ENCODE peak calls at places on chromosomes 1 and 21, in ten cellular contexts. O, Y, M, D, P, T, F, S, Q and W are unnamed samples.

GRCh38 chr1:214551436-214552173 is at the start of gene PTPN14:
- DNase-seq in O (peak), Y (peak), M (peak), D (no peak), P (peak), T (peak), F (peak), S (peak), Q (peak), W (peak)

GRCh38 chr1:172208635-172209034 is 211.8 kb upstream of the C1orf105 start:
- DNase-seq in O (no peak), Y (no peak), M (no peak), D (no peak), P (no peak), T (no peak), F (no peak), S (no peak), Q (no peak), W (no peak)

GRCh38 chr21:44846485-44847260 is 26.8 kb downstream of the PTTG1IP start:
- DNase-seq in O (peak), Y (no peak), M (peak), D (no peak), P (peak), T (peak), F (no peak), S (no peak), Q (peak), W (peak)

GRCh38 chr1:159900086-159900680 is at the start of gene CFAP45:
- DNase-seq in O (peak), Y (peak), M (peak), D (no peak), P (peak), T (no peak), F (peak), S (peak), Q (peak), W (peak)

GRCh38 chr1:86666368-86666767 is 38.0 kb upstream of the SH3GLB1 start:
- DNase-seq in O (no peak), Y (no peak), M (no peak), D (no peak), P (no peak), T (no peak), F (no peak), S (no peak), Q (no peak), W (no peak)

GRCh38 chr21:44319407-44320065 is 19.7 kb downstream of the CFAP410 start:
- DNase-seq in O (no peak), Y (no peak), M (no peak), D (no peak), P (no peak), T (no peak), F (no peak), S (no peak), Q (no peak), W (no peak)

GRCh38 chr1:226731257-226731893 is 7.7 kb downstream of the ITPKB start:
- DNase-seq in O (no peak), Y (no peak), M (no peak), D (no peak), P (no peak), T (no peak), F (no peak), S (no peak), Q (no peak), W (no peak)

GRCh38 chr1:28104866-28105467 is 16.6 kb upstream of the EYA3 start:
- DNase-seq in O (no peak), Y (peak), M (peak), D (no peak), P (no peak), T (peak), F (peak), S (peak), Q (peak), W (peak)

GRCh38 chr1:219323426-219323825 is 149.7 kb downstream of the LYPLAL1 start:
- DNase-seq in O (no peak), Y (peak), M (peak), D (no peak), P (no peak), T (no peak), F (no peak), S (peak), Q (peak), W (no peak)

GRCh38 chr1:147808025-147808424 is 47.6 kb upstream of the GJA5 start:
- DNase-seq in O (no peak), Y (peak), M (no peak), D (no peak), P (no peak), T (no peak), F (no peak), S (peak), Q (peak), W (peak)

GRCh38 chr1:43936470-43937151 is 3.0 kb downstream of the ARTN start:
- DNase-seq in O (no peak), Y (peak), M (peak), D (no peak), P (peak), T (no peak), F (peak), S (no peak), Q (peak), W (peak)

GRCh38 chr1:30523055-30524020 is 200.0 kb downstream of the MATN1 start:
- DNase-seq in O (peak), Y (peak), M (peak), D (no peak), P (peak), T (peak), F (no peak), S (peak), Q (peak), W (no peak)

GRCh38 chr21:39022901-39023693 is 160.2 kb downstream of the PSMG1 start:
- DNase-seq in O (no peak), Y (peak), M (peak), D (no peak), P (peak), T (no peak), F (peak), S (peak), Q (peak), W (no peak)

GRCh38 chr1:242005866-242006565 is 7.1 kb upstream of the MAP1LC3C start:
- DNase-seq in O (no peak), Y (no peak), M (no peak), D (no peak), P (no peak), T (peak), F (no peak), S (no peak), Q (no peak), W (no peak)

GRCh38 chr1:245690946-245691456 is 536.2 kb downstream of the KIF26B start:
- DNase-seq in O (no peak), Y (no peak), M (no peak), D (no peak), P (no peak), T (no peak), F (no peak), S (no peak), Q (no peak), W (no peak)

GRCh38 chr1:19073311-19074186 is 117.1 kb upstream of the IFFO2 start:
- DNase-seq in O (no peak), Y (no peak), M (no peak), D (no peak), P (peak), T (no peak), F (no peak), S (no peak), Q (no peak), W (no peak)

GRCh38 chr1:211111351-211111750 is 22.6 kb downstream of the KCNH1 start:
- DNase-seq in O (no peak), Y (no peak), M (no peak), D (no peak), P (no peak), T (no peak), F (no peak), S (no peak), Q (no peak), W (no peak)

GRCh38 chr1:228653748-228654147 is 81.5 kb upstream of the RHOU start:
- DNase-seq in O (no peak), Y (no peak), M (no peak), D (no peak), P (no peak), T (no peak), F (no peak), S (no peak), Q (no peak), W (no peak)

GRCh38 chr1:102902045-102902444 is 206.3 kb downstream of the COL11A1 start:
- DNase-seq in O (no peak), Y (no peak), M (peak), D (no peak), P (no peak), T (peak), F (no peak), S (no peak), Q (no peak), W (no peak)

GRCh38 chr1:12150456-12151200 is 16.2 kb upstream of the TNFRSF1B start:
- DNase-seq in O (no peak), Y (no peak), M (no peak), D (peak), P (no peak), T (no peak), F (no peak), S (peak), Q (no peak), W (no peak)

GRCh38 chr1:69671363-69672010 is 103.8 kb downstream of the LRRC7 start:
- DNase-seq in O (no peak), Y (no peak), M (no peak), D (no peak), P (no peak), T (no peak), F (no peak), S (no peak), Q (no peak), W (no peak)

GRCh38 chr1:47194314-47194713 is 4.5 kb upstream of the PDZK1IP1 start:
- DNase-seq in O (no peak), Y (no peak), M (no peak), D (no peak), P (no peak), T (no peak), F (no peak), S (no peak), Q (no peak), W (no peak)

GRCh38 chr1:200372095-200372884 is 37.5 kb downstream of the ZNF281 start:
- DNase-seq in O (no peak), Y (peak), M (peak), D (no peak), P (no peak), T (peak), F (no peak), S (peak), Q (peak), W (peak)

GRCh38 chr1:27603320-27603961 is 503 bp downstream of the AHDC1 start:
- DNase-seq in O (no peak), Y (no peak), M (no peak), D (peak), P (peak), T (no peak), F (peak), S (no peak), Q (no peak), W (no peak)

GRCh38 chr21:28605138-28605537 is 387.5 kb downstream of the LTN1 start:
- DNase-seq in O (no peak), Y (no peak), M (no peak), D (peak), P (no peak), T (no peak), F (no peak), S (no peak), Q (no peak), W (no peak)

GRCh38 chr1:212916395-212917133 is 33.8 kb upstream of the VASH2 start:
- DNase-seq in O (peak), Y (peak), M (peak), D (no peak), P (peak), T (no peak), F (peak), S (peak), Q (peak), W (no peak)
- TF ChIP-seq CTCF in O (no peak), Y (no peak), M (no peak), D (no peak), P (no peak), T (no peak), F (no peak), S (peak), Q (no peak), W (no peak)

DNA sequence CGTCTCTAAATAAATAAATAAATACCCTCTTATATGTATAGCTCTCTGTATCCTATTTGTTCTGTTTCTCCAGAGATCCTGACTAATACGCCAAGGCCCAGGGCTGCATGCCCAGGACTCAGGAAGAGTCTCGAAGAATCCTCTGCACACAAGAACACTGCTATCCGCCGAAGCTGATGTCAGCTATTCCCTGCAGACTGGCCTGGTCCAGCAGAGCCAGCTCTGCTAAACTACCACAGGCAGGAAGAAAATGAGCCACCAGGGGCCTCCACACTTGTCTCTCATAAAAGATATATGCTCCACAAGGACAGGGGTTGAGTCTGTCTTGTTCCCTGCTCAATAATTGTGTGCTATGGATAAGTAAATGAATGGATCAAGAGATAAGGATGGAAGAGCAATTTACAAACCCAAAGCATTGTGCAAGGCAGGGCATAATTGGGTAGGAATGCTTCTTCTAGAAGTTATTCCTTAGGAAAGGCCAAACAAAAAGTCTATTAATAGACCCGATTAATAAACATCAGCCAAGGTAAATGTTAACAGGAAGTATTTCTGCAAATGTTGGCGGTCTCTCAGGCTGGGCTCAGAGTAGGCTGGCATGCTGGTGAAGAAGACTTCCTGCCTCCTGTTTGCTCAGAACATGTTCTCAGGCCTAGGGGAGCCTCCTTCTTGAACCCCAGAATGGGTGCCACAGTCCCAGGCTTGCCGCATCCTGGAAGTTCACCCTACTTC is 26.3 kb upstream of the MAN1C1 start:
- DNase-seq in O (peak), Y (no peak), M (peak), D (no peak), P (peak), T (peak), F (no peak), S (peak), Q (peak), W (no peak)
- TF ChIP-seq CTCF in O (peak), Y (peak), M (peak), D (peak), P (no peak), T (peak), F (no peak), S (peak), Q (peak), W (no peak)

GRCh38 chr1:152348447-152348846 is 11.4 kb downstream of the FLG2 start:
- DNase-seq in O (no peak), Y (no peak), M (no peak), D (peak), P (no peak), T (no peak), F (no peak), S (peak), Q (no peak), W (peak)
- TF ChIP-seq CTCF in O (no peak), Y (no peak), M (no peak), D (peak), P (no peak), T (peak), F (no peak), S (peak), Q (no peak), W (no peak)

DNA sequence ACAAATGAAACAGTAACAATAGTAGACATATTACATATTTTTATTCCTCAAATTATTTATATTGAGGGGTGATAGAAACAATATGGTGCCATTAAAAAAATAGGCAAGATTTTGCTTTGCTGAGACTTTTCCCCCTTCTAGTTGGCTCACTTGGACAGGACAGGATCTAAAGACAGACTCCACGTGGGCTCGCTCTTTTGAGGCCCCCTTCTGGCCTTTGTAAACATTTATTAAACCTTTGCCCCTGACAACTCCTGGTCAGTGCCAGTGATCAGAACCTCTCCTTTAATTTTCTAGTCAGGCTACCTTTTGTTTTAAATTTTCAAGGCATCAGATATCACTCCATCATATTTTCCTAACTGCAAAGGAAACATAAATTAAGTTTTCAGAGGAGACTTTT is 49.7 kb upstream of the IFI44L start:
- DNase-seq in O (no peak), Y (no peak), M (no peak), D (no peak), P (no peak), T (no peak), F (no peak), S (no peak), Q (no peak), W (no peak)
- TF ChIP-seq CTCF in O (no peak), Y (no peak), M (no peak), D (peak), P (no peak), T (peak), F (peak), S (peak), Q (no peak), W (no peak)

GRCh38 chr1:158329807-158330206 is 1.5 kb downstream of the CD1B start:
- DNase-seq in O (no peak), Y (no peak), M (no peak), D (peak), P (no peak), T (no peak), F (no peak), S (peak), Q (peak), W (no peak)
- TF ChIP-seq CTCF in O (no peak), Y (no peak), M (no peak), D (peak), P (no peak), T (no peak), F (no peak), S (peak), Q (no peak), W (peak)

GRCh38 chr21:30072496-30072895 is 94.1 kb downstream of the CLDN17 start:
- DNase-seq in O (no peak), Y (no peak), M (no peak), D (no peak), P (no peak), T (no peak), F (peak), S (peak), Q (peak), W (peak)
- TF ChIP-seq CTCF in O (peak), Y (no peak), M (no peak), D (peak), P (no peak), T (no peak), F (peak), S (peak), Q (no peak), W (no peak)

GRCh38 chr1:184647471-184647870 is 107.2 kb downstream of the EDEM3 start:
- DNase-seq in O (no peak), Y (peak), M (peak), D (no peak), P (no peak), T (no peak), F (no peak), S (no peak), Q (no peak), W (no peak)

GRCh38 chr1:184644771-184645170 is 109.9 kb downstream of the EDEM3 start:
- DNase-seq in O (no peak), Y (no peak), M (no peak), D (no peak), P (no peak), T (no peak), F (no peak), S (no peak), Q (no peak), W (no peak)

GRCh38 chr1:184648856-184649201 is 105.8 kb downstream of the EDEM3 start:
- DNase-seq in O (no peak), Y (no peak), M (no peak), D (no peak), P (no peak), T (no peak), F (no peak), S (no peak), Q (no peak), W (no peak)

GRCh38 chr1:184648160-184648855 is 106.3 kb downstream of the EDEM3 start:
- DNase-seq in O (no peak), Y (no peak), M (no peak), D (no peak), P (no peak), T (no peak), F (no peak), S (no peak), Q (no peak), W (no peak)

DNA sequence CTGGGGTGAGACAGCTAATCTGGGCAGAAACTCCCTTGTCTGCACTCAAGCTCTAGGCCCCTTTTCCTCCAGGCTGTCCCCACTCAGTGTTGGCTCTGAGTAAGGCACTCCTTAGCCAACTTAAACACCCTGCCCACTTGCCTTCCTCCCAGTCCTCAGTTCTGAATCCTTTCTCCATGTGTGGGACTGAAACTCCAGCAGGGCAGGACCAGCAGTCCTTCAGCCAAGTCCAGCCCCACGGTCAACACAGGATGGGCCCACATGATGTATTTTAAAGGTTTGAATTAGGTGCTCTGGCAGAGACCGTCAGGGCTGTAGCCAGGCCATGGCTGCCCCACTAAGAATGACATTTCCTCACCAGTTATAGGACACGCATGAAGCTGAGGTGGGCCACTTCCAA is 107.8 kb downstream of the EDEM3 start:
- DNase-seq in O (no peak), Y (no peak), M (no peak), D (no peak), P (no peak), T (no peak), F (no peak), S (no peak), Q (no peak), W (no peak)
- TF ChIP-seq CTCF in O (no peak), Y (no peak), M (no peak), D (no peak), P (no peak), T (no peak), F (no peak), S (no peak), Q (no peak), W (no peak)

GRCh38 chr1:6443339-6444115 is 19.0 kb downstream of the ESPN start:
- DNase-seq in O (no peak), Y (no peak), M (no peak), D (no peak), P (no peak), T (no peak), F (no peak), S (no peak), Q (no peak), W (no peak)

GRCh38 chr1:6447016-6447817 is 18.8 kb downstream of the TNFRSF25 start:
- DNase-seq in O (no peak), Y (no peak), M (no peak), D (peak), P (no peak), T (no peak), F (peak), S (no peak), Q (no peak), W (no peak)

GRCh38 chr1:6446665-6447015 is 19.3 kb downstream of the TNFRSF25 start:
- DNase-seq in O (no peak), Y (no peak), M (no peak), D (no peak), P (no peak), T (no peak), F (no peak), S (no peak), Q (no peak), W (no peak)

GRCh38 chr1:6444377-6444776 is 19.8 kb downstream of the ESPN start:
- DNase-seq in O (no peak), Y (no peak), M (no peak), D (no peak), P (no peak), T (no peak), F (no peak), S (no peak), Q (no peak), W (no peak)

GRCh38 chr1:6445062-6445763 is 20.6 kb downstream of the ESPN start:
- DNase-seq in O (no peak), Y (peak), M (peak), D (peak), P (no peak), T (peak), F (no peak), S (peak), Q (peak), W (peak)
- TF ChIP-seq CTCF in O (peak), Y (peak), M (peak), D (peak), P (peak), T (peak), F (peak), S (peak), Q (peak), W (peak)